ENCODE peak calls at places on chromosomes 11 and 22, in ten cellular contexts. U is AG04449; K is NCI-H1092; Z is gastrocnemius medialis; N is non-pigmented ciliary epithelial cell; R is Right ventricle myocardium superior; W is effector memory CD8-positive, alpha-beta T cell; T is stimulated activated CD8-positive, alpha-beta memory T cell treated with anti-CD3 and anti-CD28 coated beads, Interleukin-15, amount 100 ng/mL, for 24 hours; V is stimulated activated CD4-positive, alpha-beta T cell treated with anti-CD3 and anti-CD28 coated beads, Interleukin-1b, Interleukin-23, amount 100 ng/mL, for 48 hours; D is left cardiac atrium. Q is an unnamed sample.

GRCh38 chr22:19723990-19724827 is 870 bp downstream of the GP1BB start:
- DNase-seq in R (no peak), U (no peak), K (no peak), D (no peak), V (peak), W (no peak), T (no peak), Z (no peak), N (no peak), Q (no peak)

GRCh38 chr11:77752518-77752917 is 68.0 kb downstream of the RSF1 start:
- DNase-seq in N (no peak), W (no peak), V (no peak), K (no peak), T (no peak), U (no peak), R (peak), D (no peak), Z (peak), Q (no peak)

GRCh38 chr11:109071712-109072524 is 350.1 kb upstream of the C11orf87 start:
- DNase-seq in W (no peak), Z (peak), N (no peak), V (no peak), U (no peak), R (no peak), K (no peak), T (no peak), D (peak), Q (peak)

GRCh38 chr11:133149698-133150097 is 382.6 kb downstream of the OPCML start:
- DNase-seq in D (no peak), V (no peak), W (no peak), T (no peak), R (no peak), U (no peak), Z (no peak), K (no peak), N (no peak), Q (no peak)

GRCh38 chr11:95419915-95420314 is 188.9 kb upstream of the SESN3 start:
- DNase-seq in T (no peak), N (peak), R (no peak), D (no peak), U (peak), Z (no peak), W (no peak), K (no peak), V (no peak), Q (peak)

GRCh38 chr11:10117709-10118341 is 176.2 kb downstream of the SBF2 start:
- DNase-seq in R (no peak), K (no peak), V (no peak), D (no peak), N (peak), U (no peak), W (no peak), T (no peak), Z (no peak), Q (no peak)

GRCh38 chr11:133160754-133161153 is 371.5 kb downstream of the OPCML start:
- DNase-seq in U (no peak), Z (no peak), W (no peak), T (no peak), D (no peak), R (no peak), K (no peak), V (no peak), N (no peak), Q (no peak)

GRCh38 chr11:218815-219593 is 11.5 kb downstream of the RIC8A start:
- DNase-seq in Z (no peak), V (no peak), K (no peak), T (no peak), D (no peak), N (no peak), U (no peak), W (no peak), R (peak), Q (no peak)

GRCh38 chr11:46389450-46390330 is 1.9 kb downstream of the CHRM4 start:
- DNase-seq in U (no peak), T (no peak), R (peak), W (no peak), V (peak), N (no peak), Z (no peak), K (peak), D (peak), Q (peak)

GRCh38 chr22:27196483-27196882 is 539.1 kb downstream of the MIAT start:
- DNase-seq in W (no peak), Z (no peak), R (no peak), U (no peak), N (no peak), T (no peak), K (no peak), V (no peak), D (no peak), Q (no peak)